ENCODE peak calls at places on chromosomes 4 and X, in nine cellular contexts. X is effector memory CD4-positive, alpha-beta T cell; F is fibroblast of the aortic adventitia; V is SK-N-MC; W is vagina; N is IMR-90; A is cardiac muscle cell; I is left lung; K is NB4. D is an unnamed sample.

GRCh38 chrX:95484781-95485180 is 1199.9 kb upstream of the DIAPH2 start:
- DNase-seq in K (no peak), F (no peak), W (no peak), X (no peak), I (no peak), A (no peak), N (no peak), V (no peak), D (no peak)

GRCh38 chrX:39017716-39018115 is 216.5 kb downstream of the MID1IP1 start:
- DNase-seq in I (no peak), W (no peak), V (no peak), X (no peak), A (no peak), N (no peak), K (no peak), F (no peak), D (no peak)

GRCh38 chrX:155086202-155086840 is 15.0 kb downstream of the BRCC3 start:
- DNase-seq in X (no peak), V (no peak), I (no peak), A (peak), N (peak), K (peak), F (peak), W (no peak), D (peak)

GRCh38 chr4:67713531-67714247 is 12.7 kb upstream of the UBA6 start:
- DNase-seq in W (no peak), K (no peak), N (peak), V (no peak), F (peak), X (no peak), A (no peak), I (no peak), D (peak)

GRCh38 chr4:125013891-125014290 is 300.9 kb upstream of the FAT4 start:
- DNase-seq in N (peak), W (no peak), V (no peak), F (peak), I (no peak), X (no peak), K (no peak), A (peak), D (peak)

GRCh38 chrX:129704491-129704890 is 34.3 kb upstream of the XPNPEP2 start:
- DNase-seq in N (no peak), X (no peak), W (no peak), A (no peak), K (no peak), F (no peak), I (no peak), V (no peak), D (no peak)

GRCh38 chr4:165784672-165785071 is 88.4 kb upstream of the TLL1 start:
- DNase-seq in A (no peak), X (no peak), K (no peak), W (no peak), I (no peak), N (no peak), V (no peak), F (peak), D (no peak)

GRCh38 chr4:109730294-109731051 is 603 bp upstream of the PLA2G12A start:
- DNase-seq in K (no peak), N (peak), V (no peak), W (no peak), F (peak), X (no peak), I (peak), A (peak), D (peak)

GRCh38 chrX:37455381-37455780 is 106.2 kb downstream of the PRRG1 start:
- DNase-seq in V (no peak), N (no peak), X (no peak), W (no peak), A (no peak), I (no peak), F (no peak), K (no peak), D (no peak)

GRCh38 chrX:41981481-41982013 is 58.2 kb upstream of the CASK start:
- DNase-seq in I (no peak), X (no peak), A (no peak), N (no peak), W (no peak), V (no peak), F (no peak), K (no peak), D (no peak)

GRCh38 chr4:38040619-38041018 is 80.4 kb downstream of the PTTG2 start:
- DNase-seq in N (no peak), X (no peak), I (no peak), W (no peak), F (no peak), K (no peak), A (no peak), V (no peak), D (no peak)

GRCh38 chr4:170127758-170128157 is 38.0 kb upstream of the AADAT start:
- DNase-seq in A (no peak), V (no peak), F (no peak), K (no peak), I (peak), N (no peak), X (no peak), W (no peak), D (no peak)

DNA sequence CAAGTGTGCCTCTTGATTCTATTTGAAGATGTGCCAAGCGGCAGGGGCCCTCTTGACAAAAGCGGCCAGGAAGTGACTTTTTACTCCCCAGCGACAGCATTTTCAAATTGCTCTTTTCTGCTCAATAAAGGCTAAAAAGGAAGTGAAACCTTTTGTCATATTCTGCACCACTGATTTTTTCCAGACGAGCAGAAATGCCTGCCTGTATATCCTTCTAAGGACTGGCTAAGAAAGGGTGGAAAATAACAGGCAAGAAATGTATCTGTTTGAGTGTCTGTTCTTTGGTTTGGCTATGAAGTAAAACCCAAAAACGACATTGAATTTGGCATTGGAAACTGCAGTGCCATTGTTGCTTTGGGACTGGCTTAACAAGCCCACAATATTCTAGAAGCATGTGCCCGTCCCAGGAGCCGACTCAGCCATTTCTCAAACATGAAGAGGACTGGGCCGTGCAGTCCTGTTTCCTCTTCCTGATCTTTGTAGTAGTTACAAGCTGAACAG is 25.5 kb downstream of the TMSB4X start:
- DNase-seq in X (no peak), F (no peak), K (peak), I (no peak), A (no peak), N (no peak), W (no peak), V (no peak), D (no peak)
- H3K4me3 ChIP-seq in X (peak), F (no peak), K (peak), I (no peak), A (no peak), N (no peak), W (no peak), V (peak), D (no peak)

GRCh38 chr4:1862961-1863296 is 7.0 kb upstream of the LETM1 start:
- DNase-seq in V (no peak), N (no peak), I (no peak), X (no peak), K (no peak), W (no peak), F (no peak), A (no peak), D (no peak)

GRCh38 chr4:1864076-1865008 is 6.9 kb upstream of the NSD2 start:
- DNase-seq in I (no peak), W (no peak), A (no peak), X (no peak), N (no peak), V (no peak), F (no peak), K (no peak), D (no peak)

GRCh38 chr4:1859389-1859753 is 3.4 kb upstream of the LETM1 start:
- DNase-seq in K (no peak), W (no peak), X (no peak), I (no peak), N (no peak), F (no peak), V (no peak), A (no peak), D (no peak)

GRCh38 chr4:1863297-1864033 is 7.5 kb upstream of the LETM1 start:
- DNase-seq in V (no peak), A (no peak), N (no peak), K (no peak), X (no peak), F (no peak), I (no peak), W (no peak), D (no peak)

DNA sequence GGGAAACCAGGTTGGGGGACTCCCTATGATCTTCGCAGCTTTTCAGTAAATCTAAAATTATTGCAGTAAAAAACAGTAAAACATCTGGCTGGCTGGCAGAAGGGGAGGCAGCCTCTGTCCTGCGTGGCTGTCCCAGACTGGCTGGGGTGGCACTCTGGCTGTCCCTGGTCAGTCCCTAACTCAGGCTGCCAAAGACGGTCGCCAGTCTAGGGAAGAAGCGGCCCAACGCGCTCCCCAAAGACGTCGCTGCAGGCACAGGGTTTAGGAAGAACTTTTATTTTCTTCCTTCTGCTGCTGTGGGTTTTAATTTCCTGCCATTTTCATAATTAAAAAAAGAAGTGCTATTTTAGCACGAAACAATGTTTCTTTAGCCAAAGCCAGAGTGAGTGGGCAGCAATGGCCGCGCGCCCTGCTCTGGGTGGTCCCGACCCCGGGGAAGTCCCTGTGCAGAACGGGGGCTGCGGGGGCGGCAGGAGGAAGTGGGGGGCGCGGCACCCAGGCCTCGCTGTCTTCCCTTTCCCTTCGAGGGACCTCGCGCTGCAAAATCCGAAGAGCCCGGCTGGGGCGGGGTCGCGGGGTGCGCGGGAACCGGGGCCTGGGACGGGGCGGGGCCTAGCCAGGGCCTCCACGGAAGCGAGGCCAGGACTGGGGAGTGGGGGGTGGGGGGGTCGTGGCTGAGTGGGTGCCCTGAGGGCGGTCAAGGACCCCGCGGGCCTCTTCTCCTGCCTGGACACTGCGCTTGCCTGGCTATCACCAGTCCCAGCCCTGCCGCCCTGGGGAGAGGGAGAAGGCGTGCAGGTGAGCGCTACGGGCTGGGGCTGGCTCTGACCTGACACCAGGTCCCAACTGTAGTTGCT is 6.3 kb upstream of the LETM1 start:
- DNase-seq in A (no peak), W (no peak), X (no peak), V (no peak), F (no peak), K (no peak), I (no peak), N (no peak), D (no peak)
- H3K4me3 ChIP-seq in A (no peak), W (no peak), X (peak), V (no peak), F (no peak), K (no peak), I (no peak), N (no peak), D (no peak)

GRCh38 chr4:16939178-16939577 is 40.7 kb upstream of the LDB2 start:
- DNase-seq in N (no peak), K (no peak), W (no peak), V (no peak), I (no peak), X (no peak), F (no peak), A (no peak), D (no peak)
- H3K4me3 ChIP-seq in N (no peak), K (no peak), W (no peak), V (no peak), I (no peak), X (no peak), F (no peak), A (no peak), D (no peak)

GRCh38 chr4:54539500-54540029 is 118.2 kb upstream of the KIT start:
- DNase-seq in F (no peak), X (no peak), N (peak), W (peak), K (no peak), V (no peak), A (peak), I (peak), D (peak)
- H3K4me3 ChIP-seq in F (peak), X (no peak), N (peak), W (peak), K (no peak), V (peak), A (peak), I (peak), D (peak)

GRCh38 chr4:26418850-26419249 is 71.4 kb downstream of the CCKAR start:
- DNase-seq in V (no peak), F (no peak), A (no peak), I (no peak), W (no peak), X (no peak), K (no peak), N (no peak), D (no peak)
- H3K4me3 ChIP-seq in V (no peak), F (no peak), A (no peak), I (no peak), W (no peak), X (no peak), K (no peak), N (no peak), D (no peak)

GRCh38 chr4:74320559-74321118 is 12.4 kb downstream of the EPGN start:
- DNase-seq in W (no peak), I (peak), X (no peak), V (no peak), F (peak), A (peak), K (peak), N (peak), D (peak)
- H3K4me3 ChIP-seq in W (no peak), I (no peak), X (no peak), V (no peak), F (no peak), A (no peak), K (no peak), N (no peak), D (no peak)

GRCh38 chr4:88531549-88531948 is 8.0 kb upstream of the PYURF start:
- DNase-seq in F (no peak), I (no peak), X (no peak), A (no peak), W (no peak), V (no peak), K (no peak), N (no peak), D (no peak)
- H3K4me3 ChIP-seq in F (no peak), I (no peak), X (no peak), A (no peak), W (no peak), V (no peak), K (no peak), N (no peak), D (no peak)

D was measured in fibroblast of pulmonary artery.